ENCODE peak calls at places on chromosomes 7 and 10, in four cellular contexts. One of them, this sample, is unnamed.
A peak's percentile ranks its signal among the peaks of the same experiment; 100 is the strongest.

GRCh38 chr10:6292741-6293151 is 90.0 kb downstream of the PFKFB3 start:
- DNase-seq in PC-3: peak; percentile 8
- DNase-seq in OCI-LY7: no peak
- DNase-seq in GM23338: no peak
- DNase-seq in this sample: no peak

GRCh38 chr10:25556457-25556856 is 377.6 kb upstream of the MYO3A start:
- DNase-seq in PC-3: peak; percentile 71
- DNase-seq in OCI-LY7: no peak
- DNase-seq in GM23338: no peak
- DNase-seq in this sample: no peak

GRCh38 chr10:77333610-77334340 is 303.8 kb downstream of the KCNMA1 start:
- DNase-seq in PC-3: no peak
- DNase-seq in OCI-LY7: no peak
- DNase-seq in GM23338: no peak
- DNase-seq in this sample: no peak

GRCh38 chr7:53418834-53419482 is 383.5 kb downstream of the POM121L12 start:
- DNase-seq in PC-3: no peak
- DNase-seq in OCI-LY7: no peak
- DNase-seq in GM23338: no peak
- DNase-seq in this sample: no peak

GRCh38 chr7:95794917-95795515 is 22.7 kb downstream of the DYNC1I1 start:
- DNase-seq in PC-3: peak; percentile 62
- DNase-seq in OCI-LY7: peak; percentile 43
- DNase-seq in GM23338: peak; percentile 81
- DNase-seq in this sample: peak; percentile 55

GRCh38 chr7:43647314-43647691 is 64.4 kb downstream of the STK17A start:
- DNase-seq in PC-3: no peak
- DNase-seq in OCI-LY7: no peak
- DNase-seq in GM23338: peak; percentile 83
- DNase-seq in this sample: peak; percentile 72

GRCh38 chr10:51156913-51157312 is 82.6 kb downstream of the PRKG1 start:
- DNase-seq in PC-3: peak; percentile 91
- DNase-seq in OCI-LY7: no peak
- DNase-seq in GM23338: no peak
- DNase-seq in this sample: no peak

GRCh38 chr10:43878386-43878785 is 229.7 kb upstream of the ZNF32 start:
- DNase-seq in PC-3: peak; percentile 48
- DNase-seq in OCI-LY7: no peak
- DNase-seq in GM23338: no peak
- DNase-seq in this sample: no peak

GRCh38 chr10:68272833-68273232 is 40.9 kb upstream of the ATOH7 start:
- DNase-seq in PC-3: no peak
- DNase-seq in OCI-LY7: no peak
- DNase-seq in GM23338: no peak
- DNase-seq in this sample: no peak

GRCh38 chr7:100865971-100866720 is 1.0 kb upstream of the TRIP6 start:
- DNase-seq in PC-3: peak; percentile 87
- DNase-seq in OCI-LY7: no peak
- DNase-seq in GM23338: peak; percentile 27
- DNase-seq in this sample: no peak

GRCh38 chr7:36180121-36180520 is 27.1 kb downstream of the EEPD1 start:
- DNase-seq in PC-3: no peak
- DNase-seq in OCI-LY7: no peak
- DNase-seq in GM23338: no peak
- DNase-seq in this sample: no peak

GRCh38 chr10:43068136-43068395 is 8.8 kb upstream of the RET start:
- DNase-seq in PC-3: no peak
- DNase-seq in OCI-LY7: no peak
- DNase-seq in GM23338: no peak
- DNase-seq in this sample: no peak

GRCh38 chr10:106217627-106218026 is 946.9 kb downstream of the SORCS1 start:
- DNase-seq in PC-3: no peak
- DNase-seq in OCI-LY7: no peak
- DNase-seq in GM23338: no peak
- DNase-seq in this sample: no peak

GRCh38 chr7:43960933-43961332 is 34.7 kb downstream of the UBE2D4 start:
- DNase-seq in PC-3: no peak
- DNase-seq in OCI-LY7: no peak
- DNase-seq in GM23338: no peak
- DNase-seq in this sample: no peak

GRCh38 chr10:132634241-132634946 is 96.8 kb downstream of the INPP5A start:
- DNase-seq in PC-3: peak; percentile 13
- DNase-seq in OCI-LY7: peak; percentile 10
- DNase-seq in GM23338: peak; percentile 48
- DNase-seq in this sample: peak; percentile 33
- TF ChIP-seq EZH2phosphoT487 in PC-3: no peak
- TF ChIP-seq EZH2phosphoT487 in OCI-LY7: no peak
- TF ChIP-seq EZH2phosphoT487 in GM23338: no peak
- TF ChIP-seq EZH2phosphoT487 in this sample: no peak

DNA sequence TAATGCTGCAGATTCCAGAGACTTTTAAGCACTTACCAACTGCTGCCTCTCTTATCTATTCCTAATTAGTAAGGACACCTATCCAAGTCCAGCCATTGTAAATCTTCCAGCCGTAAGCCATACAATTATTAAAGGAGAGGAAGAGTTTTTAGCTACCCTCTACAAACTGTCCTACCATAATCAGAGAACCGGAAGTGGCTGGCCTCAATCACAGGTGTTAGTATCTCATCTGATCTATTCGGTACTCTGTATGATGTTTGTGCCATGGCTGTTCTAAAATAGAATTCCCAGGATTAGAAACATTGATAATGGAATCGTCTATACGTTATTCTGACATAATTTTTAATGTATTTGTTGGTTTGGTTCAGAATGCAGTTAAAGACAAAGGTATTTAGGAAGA is 102.8 kb downstream of the MICU1 start:
- DNase-seq in PC-3: no peak
- DNase-seq in OCI-LY7: peak; percentile 25
- DNase-seq in GM23338: no peak
- DNase-seq in this sample: no peak
- TF ChIP-seq EZH2phosphoT487 in PC-3: no peak
- TF ChIP-seq EZH2phosphoT487 in OCI-LY7: no peak
- TF ChIP-seq EZH2phosphoT487 in GM23338: no peak
- TF ChIP-seq EZH2phosphoT487 in this sample: no peak

GRCh38 chr7:128410092-128410665 is 397 bp upstream of the IMPDH1 start:
- DNase-seq in PC-3: peak; percentile 62
- DNase-seq in OCI-LY7: peak; percentile 18
- DNase-seq in GM23338: peak; percentile 79
- DNase-seq in this sample: peak; percentile 81
- TF ChIP-seq EZH2phosphoT487 in PC-3: no peak
- TF ChIP-seq EZH2phosphoT487 in OCI-LY7: peak; percentile 67
- TF ChIP-seq EZH2phosphoT487 in GM23338: peak; percentile 46
- TF ChIP-seq EZH2phosphoT487 in this sample: peak; percentile 21

GRCh38 chr10:73110345-73110849 is at the start of gene NUDT13:
- DNase-seq in PC-3: peak; percentile 72
- DNase-seq in OCI-LY7: no peak
- DNase-seq in GM23338: peak; percentile 91
- DNase-seq in this sample: peak; percentile 66
- TF ChIP-seq EZH2phosphoT487 in PC-3: no peak
- TF ChIP-seq EZH2phosphoT487 in OCI-LY7: no peak
- TF ChIP-seq EZH2phosphoT487 in GM23338: no peak
- TF ChIP-seq EZH2phosphoT487 in this sample: no peak

GRCh38 chr7:111232249-111233084 is 141.5 kb downstream of the LRRN3 start:
- DNase-seq in PC-3: peak; percentile 65
- DNase-seq in OCI-LY7: no peak
- DNase-seq in GM23338: no peak
- DNase-seq in this sample: no peak
- TF ChIP-seq EZH2phosphoT487 in PC-3: no peak
- TF ChIP-seq EZH2phosphoT487 in OCI-LY7: no peak
- TF ChIP-seq EZH2phosphoT487 in GM23338: no peak
- TF ChIP-seq EZH2phosphoT487 in this sample: no peak

GRCh38 chr10:91665842-91666241 is 33.0 kb upstream of the PPP1R3C start:
- DNase-seq in PC-3: no peak
- DNase-seq in OCI-LY7: no peak
- DNase-seq in GM23338: no peak
- DNase-seq in this sample: no peak

GRCh38 chr10:91668935-91669334 is 36.1 kb upstream of the PPP1R3C start:
- DNase-seq in PC-3: no peak
- DNase-seq in OCI-LY7: no peak
- DNase-seq in GM23338: peak; percentile 47
- DNase-seq in this sample: no peak

GRCh38 chr10:91662993-91663392 is 30.1 kb upstream of the PPP1R3C start:
- DNase-seq in PC-3: no peak
- DNase-seq in OCI-LY7: no peak
- DNase-seq in GM23338: no peak
- DNase-seq in this sample: no peak
- TF ChIP-seq EZH2phosphoT487 in PC-3: no peak
- TF ChIP-seq EZH2phosphoT487 in OCI-LY7: no peak
- TF ChIP-seq EZH2phosphoT487 in GM23338: no peak
- TF ChIP-seq EZH2phosphoT487 in this sample: no peak

GRCh38 chr10:94315975-94316464 is 46.7 kb downstream of the NOC3L start:
- DNase-seq in PC-3: no peak
- DNase-seq in OCI-LY7: no peak
- DNase-seq in GM23338: no peak
- DNase-seq in this sample: peak; percentile 23
- TF ChIP-seq EZH2phosphoT487 in PC-3: no peak
- TF ChIP-seq EZH2phosphoT487 in OCI-LY7: no peak
- TF ChIP-seq EZH2phosphoT487 in GM23338: no peak
- TF ChIP-seq EZH2phosphoT487 in this sample: no peak

GRCh38 chr7:102978280-102978679 is 65.5 kb downstream of the LRRC17 start:
- DNase-seq in PC-3: peak; percentile 77
- DNase-seq in OCI-LY7: no peak
- DNase-seq in GM23338: peak; percentile 17
- DNase-seq in this sample: no peak
- TF ChIP-seq EZH2phosphoT487 in PC-3: no peak
- TF ChIP-seq EZH2phosphoT487 in OCI-LY7: no peak
- TF ChIP-seq EZH2phosphoT487 in GM23338: no peak
- TF ChIP-seq EZH2phosphoT487 in this sample: no peak

GRCh38 chr7:150973571-150974451 is 4.3 kb downstream of the KCNH2 start:
- DNase-seq in PC-3: no peak
- DNase-seq in OCI-LY7: peak; percentile 86
- DNase-seq in GM23338: peak; percentile 77
- DNase-seq in this sample: no peak
- TF ChIP-seq EZH2phosphoT487 in PC-3: no peak
- TF ChIP-seq EZH2phosphoT487 in OCI-LY7: no peak
- TF ChIP-seq EZH2phosphoT487 in GM23338: no peak
- TF ChIP-seq EZH2phosphoT487 in this sample: no peak

GRCh38 chr10:29861811-29862505 is 197.4 kb downstream of the JCAD start:
- DNase-seq in PC-3: peak; percentile 21
- DNase-seq in OCI-LY7: no peak
- DNase-seq in GM23338: no peak
- DNase-seq in this sample: no peak
- TF ChIP-seq EZH2phosphoT487 in PC-3: no peak
- TF ChIP-seq EZH2phosphoT487 in OCI-LY7: no peak
- TF ChIP-seq EZH2phosphoT487 in GM23338: no peak
- TF ChIP-seq EZH2phosphoT487 in this sample: no peak

This sample was measured in neural progenitor cell.